ENCODE peak calls at places on chromosome 16, in four cellular contexts. Z is trophoblast cell, Q is upper lobe of right lung, J is H9. H is an unnamed sample.
A peak's percentile ranks its signal among the peaks of the same experiment; 100 is the strongest.

GRCh38 chr16:81587626-81588160 is 143.1 kb downstream of the CMIP start:
- DNase-seq in Z (peak; percentile 99), Q (no peak), J (no peak), H (no peak)

GRCh38 chr16:28873543-28874201 is 4.6 kb upstream of the ATP2A1 start:
- DNase-seq in J (peak; percentile 59), Z (no peak), Q (peak; percentile 70), H (no peak)

GRCh38 chr16:89047331-89048086 is 46.1 kb upstream of the ACSF3 start:
- DNase-seq in Z (no peak), Q (no peak), J (no peak), H (no peak)

GRCh38 chr16:30805370-30806169 is 18.6 kb upstream of the ZNF629 start:
- DNase-seq in Q (peak; percentile 95), J (peak; percentile 77), Z (peak; percentile 61), H (peak; percentile 91)

GRCh38 chr16:88920618-88921602 is 54.5 kb upstream of the PABPN1L start:
- DNase-seq in Q (no peak), Z (peak; percentile 59), J (peak; percentile 53), H (peak; percentile 58)

GRCh38 chr16:20300312-20301097 is 26.8 kb downstream of the GP2 start:
- DNase-seq in Q (no peak), J (peak; percentile 77), Z (peak; percentile 36), H (peak; percentile 69)

GRCh38 chr16:24526701-24527470 is 12.5 kb upstream of the RBBP6 start:
- DNase-seq in Z (no peak), Q (no peak), J (no peak), H (no peak)

GRCh38 chr16:12293017-12293618 is 316.6 kb downstream of the SNX29 start:
- DNase-seq in J (no peak), Q (no peak), Z (no peak), H (no peak)

GRCh38 chr16:59212492-59213024 is 478.4 kb upstream of the GOT2 start:
- DNase-seq in Z (no peak), J (no peak), Q (no peak), H (no peak)

GRCh38 chr16:59632266-59632855 is 898.2 kb upstream of the GOT2 start:
- DNase-seq in J (no peak), Q (no peak), Z (no peak), H (no peak)

GRCh38 chr16:65054457-65054856 is 67.4 kb downstream of the CDH11 start:
- DNase-seq in Q (no peak), Z (no peak), J (no peak), H (no peak)

GRCh38 chr16:10820546-10820945 is 2.0 kb upstream of the TVP23A start:
- DNase-seq in Z (no peak), J (no peak), Q (no peak), H (no peak)

GRCh38 chr16:10822702-10823101 is 4.1 kb upstream of the TVP23A start:
- DNase-seq in Q (no peak), J (no peak), Z (no peak), H (no peak)

GRCh38 chr16:10828851-10829331 is 10.3 kb upstream of the TVP23A start:
- DNase-seq in J (no peak), Q (peak; percentile 97), Z (peak; percentile 38), H (peak; percentile 97)

GRCh38 chr16:10827691-10828341 is 9.2 kb upstream of the TVP23A start:
- DNase-seq in J (no peak), Q (peak; percentile 81), Z (no peak), H (peak; percentile 72)

GRCh38 chr16:10824111-10824893 is 5.7 kb upstream of the TVP23A start:
- DNase-seq in J (no peak), Z (no peak), Q (peak; percentile 81), H (peak; percentile 97)
- H3K27ac ChIP-seq in J (no peak overlapping the region), Z (no peak overlapping the region), Q (no peak overlapping the region), H (peak overlapping the region; percentile 81)

GRCh38 chr16:67558859-67559258 is 3.5 kb upstream of the CTCF start:
- DNase-seq in J (no peak), Z (no peak), Q (no peak), H (no peak)
- H3K27ac ChIP-seq in J (no peak overlapping the region), Z (no peak overlapping the region), Q (no peak overlapping the region), H (no peak overlapping the region)

GRCh38 chr16:3542601-3543373 is 34.4 kb downstream of the NLRC3 start:
- DNase-seq in Q (peak; percentile 38), Z (no peak), J (no peak), H (no peak)
- H3K27ac ChIP-seq in Q (no peak overlapping the region), Z (no peak overlapping the region), J (no peak overlapping the region), H (no peak overlapping the region)

GRCh38 chr16:51880776-51881175 is 666.2 kb downstream of the TOX3 start:
- DNase-seq in Z (no peak), Q (no peak), J (no peak), H (no peak)
- H3K27ac ChIP-seq in Z (no peak overlapping the region), Q (no peak overlapping the region), J (no peak overlapping the region), H (peak overlapping the region; percentile 3)

GRCh38 chr16:2081201-2081600 is 33.4 kb downstream of the TSC2 start:
- DNase-seq in Q (no peak), J (no peak), Z (no peak), H (no peak)
- H3K27ac ChIP-seq in Q (no peak overlapping the region), J (no peak overlapping the region), Z (no peak overlapping the region), H (no peak overlapping the region)

DNA sequence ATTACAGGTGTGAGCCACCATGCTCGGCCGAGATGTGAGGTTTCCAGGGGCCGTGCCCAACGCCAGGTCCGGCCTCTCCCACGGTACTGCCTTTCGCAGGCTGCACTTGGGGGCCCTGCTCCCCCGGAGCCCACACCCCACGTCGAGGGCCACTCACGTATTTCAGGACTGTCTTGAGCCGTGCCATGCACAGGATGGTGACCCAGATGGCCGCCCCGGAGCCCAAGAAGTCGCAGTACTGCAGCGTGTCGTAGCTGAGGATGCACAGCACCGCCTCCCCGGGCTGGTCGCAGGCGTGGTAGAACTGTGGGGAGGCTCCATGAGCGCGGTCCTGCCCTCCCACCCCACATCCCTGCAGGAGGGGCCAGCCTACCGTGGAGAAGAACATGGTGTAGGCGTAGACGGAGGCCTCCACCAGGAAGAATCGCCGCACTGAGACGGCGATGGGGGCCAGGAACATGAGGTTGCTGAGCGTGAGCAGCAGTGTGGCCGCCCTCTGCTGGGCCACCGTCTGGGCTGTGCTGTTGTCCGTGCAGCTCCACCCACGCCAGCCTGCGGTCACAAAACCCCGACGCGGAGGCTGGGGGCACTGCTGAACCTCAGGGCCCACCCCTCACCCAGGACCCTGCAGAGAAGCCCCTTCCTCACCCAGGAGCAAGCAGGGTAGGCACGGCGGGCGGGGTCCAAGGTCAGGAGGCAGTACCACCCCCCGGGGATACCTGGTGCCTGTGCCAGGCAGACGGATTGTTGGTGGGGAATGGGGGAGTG is 3.7 kb upstream of the MRPL28 start:
- DNase-seq in Z (no peak), J (no peak), Q (no peak), H (no peak)
- H3K27ac ChIP-seq in Z (no peak overlapping the region), J (no peak overlapping the region), Q (no peak overlapping the region), H (no peak overlapping the region)

GRCh38 chr16:50172195-50172922 is 19.3 kb downstream of the TENT4B start:
- DNase-seq in J (no peak), Z (no peak), Q (no peak), H (no peak)
- H3K27ac ChIP-seq in J (no peak overlapping the region), Z (no peak overlapping the region), Q (no peak overlapping the region), H (no peak overlapping the region)

H was measured in stomach.